ENCODE peak calls at places on chromosomes 1 and 21, in four cellular contexts. M is cardiac fibroblast, J is KBM-7, E is PC-3. V is an unnamed sample.
A peak's percentile ranks its signal among the peaks of the same experiment; 100 is the strongest.

GRCh38 chr1:206963740-206964139 is 6.5 kb downstream of the FCAMR start:
- DNase-seq in M (no peak), E (no peak), J (no peak), V (no peak)

GRCh38 chr1:20089328-20090077 is 19.5 kb downstream of the PLA2G5 start:
- DNase-seq in E (no peak), J (no peak), M (no peak), V (no peak)

GRCh38 chr1:115539736-115540135 is 102.0 kb upstream of the VANGL1 start:
- DNase-seq in J (no peak), M (peak; percentile 21), E (no peak), V (no peak)

GRCh38 chr21:16573581-16573980 is 843.8 kb downstream of the USP25 start:
- DNase-seq in E (no peak), J (no peak), M (peak; percentile 74), V (no peak)

GRCh38 chr1:218479436-218480115 is 134.4 kb downstream of the TGFB2 start:
- DNase-seq in M (peak; percentile 84), E (peak; percentile 54), J (no peak), V (no peak)

GRCh38 chr1:168320805-168321577 is 40.3 kb downstream of the TBX19 start:
- DNase-seq in E (peak; percentile 92), M (peak; percentile 92), J (no peak), V (peak; percentile 61)

GRCh38 chr1:59605761-59606160 is 209.0 kb upstream of the HOOK1 start:
- DNase-seq in E (peak; percentile 35), J (no peak), M (no peak), V (no peak)

GRCh38 chr1:54397090-54397591 is 9.1 kb downstream of the SSBP3 start:
- DNase-seq in M (peak; percentile 32), E (no peak), J (no peak), V (peak; percentile 55)

GRCh38 chr1:54861070-54861761 is 25.8 kb downstream of the DHCR24 start:
- DNase-seq in E (peak; percentile 55), J (no peak), M (peak; percentile 69), V (peak; percentile 27)

GRCh38 chr1:240619357-240619756 is 7.4 kb upstream of the GREM2 start:
- DNase-seq in E (no peak), M (no peak), J (no peak), V (no peak)